ENCODE peak calls at places on chromosome 16, in ten cellular contexts. D, M, Z, Q, B, I, E, P, J and T are unnamed samples.

GRCh38 chr16:70746708-70747424 is 54.1 kb downstream of the VAC14 start:
- DNase-seq in D (no peak), M (peak), Z (no peak), Q (peak), B (no peak), I (peak), E (peak), P (peak), J (no peak), T (peak)

GRCh38 chr16:87332150-87332549 is 15.0 kb upstream of the C16orf95 start:
- DNase-seq in D (no peak), M (no peak), Z (no peak), Q (no peak), B (no peak), I (no peak), E (peak), P (no peak), J (no peak), T (no peak)

GRCh38 chr16:48393843-48394703 is 8.9 kb upstream of the SIAH1 start:
- DNase-seq in D (peak), M (peak), Z (peak), Q (no peak), B (no peak), I (no peak), E (peak), P (no peak), J (no peak), T (no peak)

GRCh38 chr16:4081035-4081434 is 35.2 kb downstream of the ADCY9 start:
- DNase-seq in D (no peak), M (no peak), Z (peak), Q (no peak), B (no peak), I (no peak), E (no peak), P (no peak), J (no peak), T (no peak)

GRCh38 chr16:68270353-68270752 is 6.0 kb downstream of the SLC7A6 start:
- DNase-seq in D (no peak), M (no peak), Z (no peak), Q (no peak), B (no peak), I (no peak), E (no peak), P (no peak), J (no peak), T (no peak)

GRCh38 chr16:9047689-9048301 is 43.6 kb upstream of the HAPSTR1 start:
- DNase-seq in D (peak), M (peak), Z (peak), Q (no peak), B (peak), I (peak), E (peak), P (peak), J (no peak), T (peak)

GRCh38 chr16:69859105-69859969 is 91.8 kb upstream of the CLEC18A start:
- DNase-seq in D (no peak), M (no peak), Z (peak), Q (no peak), B (peak), I (no peak), E (peak), P (peak), J (no peak), T (no peak)

GRCh38 chr16:19860146-19861030 is 24.3 kb downstream of the GPRC5B start:
- DNase-seq in D (no peak), M (peak), Z (no peak), Q (no peak), B (no peak), I (no peak), E (peak), P (no peak), J (no peak), T (no peak)

GRCh38 chr16:81623365-81624102 is 155.6 kb upstream of the PLCG2 start:
- DNase-seq in D (no peak), M (peak), Z (no peak), Q (peak), B (peak), I (no peak), E (peak), P (peak), J (no peak), T (peak)

GRCh38 chr16:17403859-17404545 is 66.8 kb downstream of the XYLT1 start:
- DNase-seq in D (no peak), M (no peak), Z (no peak), Q (no peak), B (no peak), I (no peak), E (no peak), P (no peak), J (no peak), T (no peak)

GRCh38 chr16:3541527-3542152 is 35.6 kb downstream of the NLRC3 start:
- DNase-seq in D (no peak), M (no peak), Z (no peak), Q (no peak), B (no peak), I (no peak), E (no peak), P (no peak), J (no peak), T (no peak)

GRCh38 chr16:84055366-84055765 is 12.8 kb upstream of the SLC38A8 start:
- DNase-seq in D (no peak), M (no peak), Z (no peak), Q (no peak), B (no peak), I (no peak), E (no peak), P (peak), J (no peak), T (no peak)

GRCh38 chr16:17229131-17229530 is 241.6 kb downstream of the XYLT1 start:
- DNase-seq in D (no peak), M (no peak), Z (no peak), Q (no peak), B (no peak), I (no peak), E (no peak), P (no peak), J (no peak), T (no peak)

GRCh38 chr16:54171855-54172537 is 114.6 kb downstream of the IRX3 start:
- DNase-seq in D (no peak), M (peak), Z (no peak), Q (no peak), B (no peak), I (no peak), E (peak), P (peak), J (no peak), T (no peak)

GRCh38 chr16:896261-897199 is 74.3 kb downstream of the LMF1 start:
- DNase-seq in D (no peak), M (no peak), Z (peak), Q (no peak), B (no peak), I (no peak), E (no peak), P (no peak), J (no peak), T (no peak)

GRCh38 chr16:48158296-48158695 is 2.5 kb upstream of the ABCC12 start:
- DNase-seq in D (no peak), M (peak), Z (no peak), Q (no peak), B (no peak), I (no peak), E (peak), P (no peak), J (no peak), T (no peak)